ENCODE peak calls at places on chromosomes 6 and 20, in five cellular contexts. One of them, this sample, is unnamed.

GRCh38 chr6:106939208-106939607 is 35.3 kb downstream of the CD24 start:
- DNase-seq in WERI-Rb-1: no peak
- DNase-seq in cardiac fibroblast: no peak
- DNase-seq in OCI-LY7: no peak
- DNase-seq in fibroblast of pulmonary artery: no peak
- DNase-seq in this sample: no peak

GRCh38 chr6:150134280-150134920 is 8.4 kb upstream of the PPP1R14C start:
- DNase-seq in cardiac fibroblast: no peak
- DNase-seq in fibroblast of pulmonary artery: no peak
- DNase-seq in OCI-LY7: no peak
- DNase-seq in WERI-Rb-1: no peak
- DNase-seq in this sample: no peak

GRCh38 chr6:75275067-75275466 is 9.5 kb downstream of the TMEM30A start:
- DNase-seq in cardiac fibroblast: peak
- DNase-seq in fibroblast of pulmonary artery: peak
- DNase-seq in OCI-LY7: no peak
- DNase-seq in WERI-Rb-1: no peak
- DNase-seq in this sample: no peak

GRCh38 chr6:23454090-23454998 is 671.7 kb upstream of the NRSN1 start:
- DNase-seq in fibroblast of pulmonary artery: peak
- DNase-seq in WERI-Rb-1: peak
- DNase-seq in cardiac fibroblast: no peak
- DNase-seq in OCI-LY7: no peak
- DNase-seq in this sample: no peak

GRCh38 chr6:40356242-40356910 is 230.8 kb downstream of the LRFN2 start:
- DNase-seq in fibroblast of pulmonary artery: no peak
- DNase-seq in OCI-LY7: no peak
- DNase-seq in WERI-Rb-1: no peak
- DNase-seq in cardiac fibroblast: no peak
- DNase-seq in this sample: peak

GRCh38 chr6:123001540-123001939 is 5.5 kb downstream of the CLVS2 start:
- DNase-seq in cardiac fibroblast: no peak
- DNase-seq in OCI-LY7: no peak
- DNase-seq in WERI-Rb-1: no peak
- DNase-seq in fibroblast of pulmonary artery: no peak
- DNase-seq in this sample: no peak

GRCh38 chr6:43687079-43687436 is 533 bp downstream of the MRPS18A start:
- DNase-seq in fibroblast of pulmonary artery: no peak
- DNase-seq in WERI-Rb-1: no peak
- DNase-seq in cardiac fibroblast: no peak
- DNase-seq in OCI-LY7: no peak
- DNase-seq in this sample: no peak

GRCh38 chr6:44349904-44350649 is 7.6 kb downstream of the SPATS1 start:
- DNase-seq in fibroblast of pulmonary artery: no peak
- DNase-seq in cardiac fibroblast: no peak
- DNase-seq in WERI-Rb-1: no peak
- DNase-seq in OCI-LY7: no peak
- DNase-seq in this sample: no peak

GRCh38 chr6:162580619-162581018 is 146.9 kb downstream of the PRKN start:
- DNase-seq in OCI-LY7: no peak
- DNase-seq in cardiac fibroblast: no peak
- DNase-seq in fibroblast of pulmonary artery: no peak
- DNase-seq in WERI-Rb-1: no peak
- DNase-seq in this sample: no peak

GRCh38 chr6:53734473-53735299 is 60.1 kb upstream of the LRRC1 start:
- DNase-seq in cardiac fibroblast: peak
- DNase-seq in fibroblast of pulmonary artery: peak
- DNase-seq in OCI-LY7: peak
- DNase-seq in WERI-Rb-1: peak
- DNase-seq in this sample: peak

GRCh38 chr6:136550330-136551071 is at the start of gene MAP7:
- DNase-seq in OCI-LY7: no peak
- DNase-seq in WERI-Rb-1: peak
- DNase-seq in cardiac fibroblast: peak
- DNase-seq in fibroblast of pulmonary artery: no peak
- DNase-seq in this sample: peak

GRCh38 chr6:47161176-47161687 is 119.1 kb upstream of the ADGRF1 start:
- DNase-seq in WERI-Rb-1: no peak
- DNase-seq in fibroblast of pulmonary artery: peak
- DNase-seq in OCI-LY7: peak
- DNase-seq in cardiac fibroblast: peak
- DNase-seq in this sample: no peak

GRCh38 chr6:42366999-42367352 is 84.8 kb downstream of the TRERF1 start:
- DNase-seq in cardiac fibroblast: no peak
- DNase-seq in WERI-Rb-1: no peak
- DNase-seq in fibroblast of pulmonary artery: no peak
- DNase-seq in OCI-LY7: no peak
- DNase-seq in this sample: no peak

GRCh38 chr6:117167520-117168271 is 97.7 kb upstream of the VGLL2 start:
- DNase-seq in OCI-LY7: no peak
- DNase-seq in fibroblast of pulmonary artery: no peak
- DNase-seq in cardiac fibroblast: no peak
- DNase-seq in WERI-Rb-1: peak
- DNase-seq in this sample: no peak

GRCh38 chr6:136408205-136408604 is 118.6 kb upstream of the BCLAF1 start:
- DNase-seq in WERI-Rb-1: no peak
- DNase-seq in cardiac fibroblast: peak
- DNase-seq in fibroblast of pulmonary artery: peak
- DNase-seq in OCI-LY7: no peak
- DNase-seq in this sample: no peak

GRCh38 chr6:626236-626635 is 30.7 kb downstream of the HUS1B start:
- DNase-seq in cardiac fibroblast: no peak
- DNase-seq in WERI-Rb-1: no peak
- DNase-seq in fibroblast of pulmonary artery: no peak
- DNase-seq in OCI-LY7: no peak
- DNase-seq in this sample: no peak

GRCh38 chr6:158067436-158068015 is 85.9 kb downstream of the SYNJ2 start:
- DNase-seq in OCI-LY7: no peak
- DNase-seq in WERI-Rb-1: no peak
- DNase-seq in cardiac fibroblast: no peak
- DNase-seq in fibroblast of pulmonary artery: no peak
- DNase-seq in this sample: no peak

GRCh38 chr6:21067521-21067920 is 526.0 kb upstream of the SOX4 start:
- DNase-seq in OCI-LY7: no peak
- DNase-seq in cardiac fibroblast: no peak
- DNase-seq in fibroblast of pulmonary artery: no peak
- DNase-seq in WERI-Rb-1: no peak
- DNase-seq in this sample: no peak

GRCh38 chr6:24549674-24550418 is 55.1 kb downstream of the ALDH5A1 start:
- DNase-seq in WERI-Rb-1: no peak
- DNase-seq in fibroblast of pulmonary artery: no peak
- DNase-seq in OCI-LY7: no peak
- DNase-seq in cardiac fibroblast: no peak
- DNase-seq in this sample: no peak

GRCh38 chr20:63829943-63830820 is 882 bp downstream of the ZBTB46 start:
- DNase-seq in cardiac fibroblast: no peak
- DNase-seq in fibroblast of pulmonary artery: no peak
- DNase-seq in WERI-Rb-1: no peak
- DNase-seq in OCI-LY7: no peak
- DNase-seq in this sample: no peak

GRCh38 chr20:59992531-59992930 is 34.3 kb downstream of the CDH26 start:
- DNase-seq in WERI-Rb-1: no peak
- DNase-seq in cardiac fibroblast: no peak
- DNase-seq in OCI-LY7: no peak
- DNase-seq in fibroblast of pulmonary artery: no peak
- DNase-seq in this sample: no peak

GRCh38 chr20:7085448-7085847 is 318.0 kb downstream of the BMP2 start:
- DNase-seq in OCI-LY7: no peak
- DNase-seq in cardiac fibroblast: peak
- DNase-seq in WERI-Rb-1: no peak
- DNase-seq in fibroblast of pulmonary artery: peak
- DNase-seq in this sample: no peak

GRCh38 chr20:17837179-17837578 is 131.4 kb downstream of the SNX5 start:
- DNase-seq in cardiac fibroblast: no peak
- DNase-seq in OCI-LY7: no peak
- DNase-seq in WERI-Rb-1: no peak
- DNase-seq in fibroblast of pulmonary artery: no peak
- DNase-seq in this sample: no peak

DNA sequence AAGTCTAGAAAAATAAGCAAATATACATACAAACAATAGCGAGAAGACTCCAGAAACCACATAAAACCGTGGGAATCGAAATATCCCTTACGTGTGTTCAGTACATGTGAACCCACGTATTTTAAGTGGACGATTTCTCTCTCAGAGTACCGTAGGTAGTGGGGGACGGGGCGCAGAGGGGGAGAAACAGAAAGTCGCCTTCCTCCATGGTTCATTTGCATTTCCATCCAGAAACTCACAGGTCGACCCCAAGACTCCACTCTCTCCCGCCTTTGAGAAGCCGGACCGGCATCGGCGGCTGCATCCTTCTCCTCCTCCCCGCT is 538 bp upstream of the ENPP1 start:
- DNase-seq in fibroblast of pulmonary artery: no peak
- DNase-seq in cardiac fibroblast: no peak
- DNase-seq in WERI-Rb-1: no peak
- DNase-seq in OCI-LY7: no peak
- DNase-seq in this sample: no peak
- TF ChIP-seq CTCF in fibroblast of pulmonary artery: no peak
- TF ChIP-seq CTCF in cardiac fibroblast: no peak
- TF ChIP-seq CTCF in WERI-Rb-1: no peak
- TF ChIP-seq CTCF in OCI-LY7: no peak
- TF ChIP-seq CTCF in this sample: no peak

DNA sequence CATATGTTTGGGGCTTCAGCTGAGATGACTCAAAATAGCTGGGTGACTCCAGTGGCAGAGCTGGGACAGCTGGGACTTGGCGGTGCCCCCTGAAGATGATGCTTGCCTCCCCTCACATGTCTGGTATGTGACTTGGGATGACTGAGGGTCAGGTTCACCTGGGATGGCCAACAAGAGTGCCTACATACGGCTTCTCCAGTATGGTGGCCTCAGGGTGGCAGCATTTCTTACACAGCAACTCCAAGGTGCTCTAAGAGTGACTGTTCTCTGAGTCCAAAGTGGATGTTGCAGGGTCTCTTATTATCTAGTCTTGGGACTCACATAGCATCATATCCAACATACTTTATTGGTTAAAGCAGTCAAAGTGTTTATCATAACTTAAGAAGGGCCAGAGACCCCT is 87.8 kb upstream of the CENPW start:
- DNase-seq in fibroblast of pulmonary artery: no peak
- DNase-seq in WERI-Rb-1: no peak
- DNase-seq in cardiac fibroblast: no peak
- DNase-seq in OCI-LY7: no peak
- DNase-seq in this sample: no peak
- TF ChIP-seq CTCF in fibroblast of pulmonary artery: no peak
- TF ChIP-seq CTCF in WERI-Rb-1: peak
- TF ChIP-seq CTCF in cardiac fibroblast: no peak
- TF ChIP-seq CTCF in OCI-LY7: peak
- TF ChIP-seq CTCF in this sample: no peak

GRCh38 chr6:164247106-164247505 is 832.6 kb downstream of the QKI start:
- DNase-seq in OCI-LY7: no peak
- DNase-seq in WERI-Rb-1: no peak
- DNase-seq in fibroblast of pulmonary artery: no peak
- DNase-seq in cardiac fibroblast: no peak
- DNase-seq in this sample: no peak
- TF ChIP-seq CTCF in OCI-LY7: no peak
- TF ChIP-seq CTCF in WERI-Rb-1: no peak
- TF ChIP-seq CTCF in fibroblast of pulmonary artery: no peak
- TF ChIP-seq CTCF in cardiac fibroblast: no peak
- TF ChIP-seq CTCF in this sample: no peak

GRCh38 chr6:112877134-112878100 is 530.3 kb downstream of the RFPL4B start:
- DNase-seq in cardiac fibroblast: peak
- DNase-seq in OCI-LY7: no peak
- DNase-seq in fibroblast of pulmonary artery: peak
- DNase-seq in WERI-Rb-1: no peak
- DNase-seq in this sample: no peak
- TF ChIP-seq CTCF in cardiac fibroblast: peak
- TF ChIP-seq CTCF in OCI-LY7: peak
- TF ChIP-seq CTCF in fibroblast of pulmonary artery: peak
- TF ChIP-seq CTCF in WERI-Rb-1: no peak
- TF ChIP-seq CTCF in this sample: no peak

GRCh38 chr6:161374971-161375873 is 101.4 kb upstream of the AGPAT4 start:
- DNase-seq in fibroblast of pulmonary artery: no peak
- DNase-seq in OCI-LY7: no peak
- DNase-seq in cardiac fibroblast: peak
- DNase-seq in WERI-Rb-1: no peak
- DNase-seq in this sample: no peak
- TF ChIP-seq CTCF in fibroblast of pulmonary artery: peak
- TF ChIP-seq CTCF in OCI-LY7: no peak
- TF ChIP-seq CTCF in cardiac fibroblast: peak
- TF ChIP-seq CTCF in WERI-Rb-1: peak
- TF ChIP-seq CTCF in this sample: no peak

DNA sequence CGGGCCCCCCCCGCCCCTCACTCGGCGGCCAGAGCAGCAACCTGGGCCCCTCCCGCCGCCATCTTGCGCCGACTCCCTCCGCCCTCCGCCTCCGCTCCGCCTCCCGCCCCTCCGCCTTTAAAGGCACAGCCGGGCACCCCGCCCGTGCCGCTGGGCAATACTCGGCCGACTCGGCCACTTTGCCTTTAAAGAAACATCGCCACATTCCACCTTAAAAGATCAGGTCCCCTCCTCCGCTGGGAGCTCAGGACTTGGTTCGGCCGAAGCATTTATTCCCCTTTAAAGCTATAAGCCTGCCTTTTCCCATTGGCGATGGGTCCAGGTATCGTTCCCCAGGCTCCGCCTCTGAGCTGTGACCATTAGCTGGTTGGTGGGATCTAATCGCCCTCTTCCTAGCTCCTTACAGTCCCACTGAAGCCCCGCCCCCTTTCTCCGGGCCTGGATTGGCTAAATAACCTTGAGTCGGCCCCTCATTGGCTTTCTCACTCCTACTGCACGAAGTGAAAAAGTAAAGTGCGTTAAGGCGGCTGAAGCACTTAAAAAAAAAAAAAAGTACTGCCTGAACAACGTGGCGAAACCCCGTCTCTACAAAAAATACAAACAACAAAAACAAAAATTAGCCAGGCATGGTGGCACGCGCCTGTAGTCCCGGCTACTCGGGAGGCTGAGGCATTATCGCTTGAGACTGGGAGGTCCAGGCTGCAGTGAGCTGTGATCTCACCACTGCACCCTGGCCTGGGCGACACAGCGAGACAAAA is at the start of gene ZBTB22:
- DNase-seq in cardiac fibroblast: peak
- DNase-seq in WERI-Rb-1: peak
- DNase-seq in OCI-LY7: peak
- DNase-seq in fibroblast of pulmonary artery: peak
- DNase-seq in this sample: peak
- TF ChIP-seq CTCF in cardiac fibroblast: no peak
- TF ChIP-seq CTCF in WERI-Rb-1: no peak
- TF ChIP-seq CTCF in OCI-LY7: no peak
- TF ChIP-seq CTCF in fibroblast of pulmonary artery: no peak
- TF ChIP-seq CTCF in this sample: no peak

DNA sequence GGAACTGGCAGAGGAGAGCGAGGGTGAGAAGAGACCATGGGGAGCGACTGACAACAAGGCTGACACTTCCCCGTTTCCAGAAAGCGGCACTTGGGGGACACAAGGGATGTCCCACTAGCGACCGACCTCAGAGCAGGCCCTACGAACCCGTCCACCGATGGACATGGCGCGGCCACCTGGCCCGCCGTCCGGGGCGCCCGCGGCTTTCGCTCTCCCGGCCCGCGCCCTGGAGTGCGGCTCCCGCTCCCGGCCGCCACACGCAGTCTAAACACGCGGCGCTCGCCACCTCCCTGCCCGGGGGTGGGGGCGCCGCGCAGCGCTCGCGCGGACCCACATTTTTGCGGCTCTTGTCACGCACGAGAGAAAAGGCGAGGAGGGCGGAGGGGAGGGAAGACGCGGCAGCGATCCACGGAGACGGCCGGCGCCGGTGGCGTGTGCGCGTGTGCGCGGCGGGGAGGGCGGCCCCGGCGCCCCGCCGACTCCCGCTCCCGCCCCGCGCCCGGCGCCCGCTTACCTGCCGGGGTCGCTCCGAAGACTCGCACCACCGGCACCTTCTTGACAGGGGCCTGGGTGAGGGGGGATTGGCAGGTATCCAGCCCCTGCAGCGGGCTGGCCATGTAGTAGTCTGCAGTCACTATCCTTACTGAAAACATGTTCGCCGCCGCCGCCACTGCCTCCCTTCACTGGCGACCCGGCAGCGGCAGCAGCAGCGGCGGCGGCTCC is 621 bp downstream of the REV3L start:
- DNase-seq in OCI-LY7: peak
- DNase-seq in cardiac fibroblast: peak
- DNase-seq in fibroblast of pulmonary artery: peak
- DNase-seq in WERI-Rb-1: peak
- DNase-seq in this sample: peak
- TF ChIP-seq CTCF in OCI-LY7: no peak
- TF ChIP-seq CTCF in cardiac fibroblast: no peak
- TF ChIP-seq CTCF in fibroblast of pulmonary artery: no peak
- TF ChIP-seq CTCF in WERI-Rb-1: no peak
- TF ChIP-seq CTCF in this sample: no peak

This sample was measured in activated CD8-positive, alpha-beta T cell treated with anti-CD3 and anti-CD28 coated beads for 36 hours.